ENCODE peak calls at places on chromosomes 5 and 9, in five cellular contexts. A, Y, O, Z and M are unnamed samples.

GRCh38 chr5:170739446-170739845 is 44.1 kb upstream of the GABRP start:
- DNase-seq in A (no peak), Y (no peak), O (no peak), Z (no peak), M (no peak)

GRCh38 chr9:93276973-93277372 is 93.0 kb downstream of the WNK2 start:
- DNase-seq in A (no peak), Y (no peak), O (no peak), Z (no peak), M (no peak)

GRCh38 chr5:68565427-68565826 is 349.9 kb downstream of the PIK3R1 start:
- DNase-seq in A (no peak), Y (no peak), O (no peak), Z (no peak), M (no peak)

GRCh38 chr5:142782976-142783539 is 12.9 kb downstream of the ARHGAP26 start:
- DNase-seq in A (no peak), Y (no peak), O (no peak), Z (no peak), M (no peak)

GRCh38 chr9:137273616-137274320 is 3.8 kb upstream of the TOR4A start:
- DNase-seq in A (peak; percentile 59), Y (no peak), O (no peak), Z (no peak), M (no peak)

GRCh38 chr9:87671478-87671877 is 54.4 kb upstream of the CTSL start:
- DNase-seq in A (no peak), Y (no peak), O (no peak), Z (no peak), M (no peak)

GRCh38 chr5:136285501-136285900 is 79.8 kb downstream of the TRPC7 start:
- DNase-seq in A (no peak), Y (no peak), O (no peak), Z (no peak), M (no peak)

GRCh38 chr9:110555551-110555950 is 24.0 kb downstream of the SVEP1 start:
- DNase-seq in A (no peak), Y (no peak), O (no peak), Z (no peak), M (no peak)

GRCh38 chr9:125549465-125550215 is 157.4 kb downstream of the MAPKAP1 start:
- DNase-seq in A (peak; percentile 80), Y (peak; percentile 77), O (no peak), Z (no peak), M (no peak)

GRCh38 chr9:116697887-116698286 is 10.8 kb downstream of the TRIM32 start:
- DNase-seq in A (no peak), Y (no peak), O (no peak), Z (no peak), M (no peak)

GRCh38 chr9:99003308-99003707 is 59.6 kb downstream of the COL15A1 start:
- DNase-seq in A (no peak), Y (no peak), O (no peak), Z (no peak), M (no peak)

GRCh38 chr5:87081511-87082372 is 185.9 kb upstream of the RASA1 start:
- DNase-seq in A (no peak), Y (no peak), O (no peak), Z (no peak), M (no peak)

GRCh38 chr9:129355641-129356040 is 177.6 kb upstream of the IER5L start:
- DNase-seq in A (no peak), Y (no peak), O (no peak), Z (no peak), M (no peak)

GRCh38 chr5:38468202-38468656 is 88.2 kb downstream of the LIFR start:
- DNase-seq in A (no peak), Y (no peak), O (peak; percentile 76), Z (no peak), M (no peak)

GRCh38 chr9:136448655-136449054 is 9.0 kb upstream of the INPP5E start:
- DNase-seq in A (no peak), Y (no peak), O (no peak), Z (no peak), M (no peak)

GRCh38 chr5:1151316-1151715 is 39.5 kb upstream of the SLC12A7 start:
- DNase-seq in A (no peak), Y (no peak), O (no peak), Z (no peak), M (no peak)

GRCh38 chr5:40652441-40653220 is 27.1 kb upstream of the PTGER4 start:
- DNase-seq in A (no peak), Y (no peak), O (no peak), Z (no peak), M (no peak)